ENCODE peak calls at places on chromosome 10, in nine cellular contexts. One of them, this sample, is unnamed.

GRCh38 chr10:132065491-132066105 is at the start of gene JAKMIP3:
- DNase-seq in stomach: peak; percentile 35
- DNase-seq in Panc1: peak; percentile 4
- DNase-seq in spleen: no peak
- DNase-seq in breast epithelium: no peak
- DNase-seq in upper lobe of left lung: peak; percentile 52
- DNase-seq in HCT116: no peak
- DNase-seq in GM23338: peak; percentile 68
- DNase-seq in transverse colon: peak; percentile 32
- DNase-seq in this sample: peak; percentile 89

GRCh38 chr10:92068900-92069299 is 145.3 kb downstream of the BTAF1 start:
- DNase-seq in GM23338: no peak
- DNase-seq in transverse colon: no peak
- DNase-seq in breast epithelium: no peak
- DNase-seq in Panc1: no peak
- DNase-seq in spleen: no peak
- DNase-seq in stomach: no peak
- DNase-seq in HCT116: no peak
- DNase-seq in upper lobe of left lung: no peak
- DNase-seq in this sample: no peak

GRCh38 chr10:20407421-20407820 is 489.7 kb downstream of the NEBL start:
- DNase-seq in upper lobe of left lung: no peak
- DNase-seq in GM23338: no peak
- DNase-seq in Panc1: no peak
- DNase-seq in stomach: no peak
- DNase-seq in transverse colon: no peak
- DNase-seq in HCT116: no peak
- DNase-seq in spleen: no peak
- DNase-seq in breast epithelium: no peak
- DNase-seq in this sample: no peak

GRCh38 chr10:62584216-62584615 is 210.0 kb downstream of the ZNF365 start:
- DNase-seq in upper lobe of left lung: no peak
- DNase-seq in GM23338: no peak
- DNase-seq in transverse colon: no peak
- DNase-seq in breast epithelium: no peak
- DNase-seq in HCT116: no peak
- DNase-seq in Panc1: no peak
- DNase-seq in spleen: no peak
- DNase-seq in stomach: no peak
- DNase-seq in this sample: no peak

GRCh38 chr10:14688606-14689005 is 86.1 kb downstream of the FAM107B start:
- DNase-seq in Panc1: no peak
- DNase-seq in upper lobe of left lung: no peak
- DNase-seq in spleen: no peak
- DNase-seq in stomach: no peak
- DNase-seq in transverse colon: no peak
- DNase-seq in HCT116: no peak
- DNase-seq in breast epithelium: no peak
- DNase-seq in GM23338: no peak
- DNase-seq in this sample: no peak

GRCh38 chr10:60666221-60666620 is 112.1 kb upstream of the CDK1 start:
- DNase-seq in transverse colon: no peak
- DNase-seq in spleen: no peak
- DNase-seq in HCT116: no peak
- DNase-seq in breast epithelium: no peak
- DNase-seq in Panc1: no peak
- DNase-seq in GM23338: no peak
- DNase-seq in stomach: no peak
- DNase-seq in upper lobe of left lung: peak; percentile 71
- DNase-seq in this sample: no peak

GRCh38 chr10:127738512-127739424 is 1.8 kb downstream of the FOXI2 start:
- DNase-seq in GM23338: peak; percentile 53
- DNase-seq in spleen: no peak
- DNase-seq in upper lobe of left lung: no peak
- DNase-seq in Panc1: no peak
- DNase-seq in transverse colon: no peak
- DNase-seq in HCT116: no peak
- DNase-seq in stomach: no peak
- DNase-seq in breast epithelium: no peak
- DNase-seq in this sample: no peak

GRCh38 chr10:87966454-87966853 is 103.0 kb downstream of the PTEN start:
- DNase-seq in GM23338: no peak
- DNase-seq in spleen: no peak
- DNase-seq in HCT116: no peak
- DNase-seq in stomach: no peak
- DNase-seq in transverse colon: no peak
- DNase-seq in upper lobe of left lung: no peak
- DNase-seq in Panc1: no peak
- DNase-seq in breast epithelium: no peak
- DNase-seq in this sample: no peak

GRCh38 chr10:46282460-46283216 is 4.2 kb upstream of the ANTXRL start:
- DNase-seq in spleen: peak; percentile 96
- DNase-seq in HCT116: peak; percentile 27
- DNase-seq in Panc1: no peak
- DNase-seq in stomach: peak; percentile 80
- DNase-seq in breast epithelium: peak; percentile 62
- DNase-seq in GM23338: peak; percentile 59
- DNase-seq in upper lobe of left lung: peak; percentile 88
- DNase-seq in transverse colon: peak; percentile 81
- DNase-seq in this sample: peak; percentile 91

GRCh38 chr10:77101416-77101815 is 536.2 kb downstream of the KCNMA1 start:
- DNase-seq in spleen: no peak
- DNase-seq in HCT116: no peak
- DNase-seq in Panc1: no peak
- DNase-seq in breast epithelium: no peak
- DNase-seq in transverse colon: no peak
- DNase-seq in GM23338: no peak
- DNase-seq in stomach: no peak
- DNase-seq in upper lobe of left lung: no peak
- DNase-seq in this sample: no peak

GRCh38 chr10:63633677-63634487 is 112.7 kb downstream of the REEP3 start:
- DNase-seq in Panc1: peak; percentile 36
- DNase-seq in stomach: no peak
- DNase-seq in transverse colon: no peak
- DNase-seq in breast epithelium: no peak
- DNase-seq in upper lobe of left lung: no peak
- DNase-seq in HCT116: peak; percentile 57
- DNase-seq in spleen: no peak
- DNase-seq in GM23338: peak; percentile 62
- DNase-seq in this sample: no peak

DNA sequence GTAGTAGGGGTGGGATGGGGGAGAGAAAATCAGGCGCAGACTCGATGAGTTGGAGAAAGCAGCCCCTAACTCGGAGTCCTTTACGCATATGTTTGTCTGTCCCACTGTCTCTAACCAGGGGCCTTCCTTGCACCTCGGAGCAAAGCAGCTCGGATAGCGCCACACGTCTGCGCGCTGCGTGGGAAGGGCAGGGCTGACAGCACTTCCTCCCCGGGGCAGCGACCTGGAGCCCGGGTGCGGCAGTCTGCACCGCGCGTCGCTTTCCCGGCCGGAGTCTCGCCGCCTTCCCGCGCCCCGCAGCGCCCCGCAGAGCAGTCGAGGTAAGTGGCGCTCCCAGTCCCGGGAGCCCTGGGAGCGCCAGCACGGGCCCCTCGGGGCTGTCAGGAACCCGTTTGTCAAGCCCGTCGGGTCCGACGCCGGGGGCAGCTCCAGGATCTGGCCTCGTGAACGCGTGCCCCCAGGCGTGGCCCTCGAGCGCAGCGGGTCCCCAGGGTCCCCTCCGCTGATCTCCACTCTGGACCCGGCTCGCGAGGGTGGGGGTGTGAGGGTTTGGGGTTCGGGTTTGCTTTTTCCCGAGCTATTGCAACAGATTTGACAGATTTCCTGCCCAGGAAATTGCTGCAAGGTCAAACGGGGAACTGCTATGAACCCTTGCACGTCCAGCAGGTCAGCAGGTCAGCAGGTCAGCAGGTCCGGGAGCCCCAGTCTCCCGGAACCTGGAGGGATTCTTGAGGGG is 561 bp downstream of the APBB1IP start:
- DNase-seq in HCT116: no peak
- DNase-seq in breast epithelium: no peak
- DNase-seq in transverse colon: peak; percentile 31
- DNase-seq in stomach: no peak
- DNase-seq in GM23338: peak; percentile 61
- DNase-seq in spleen: peak; percentile 94
- DNase-seq in Panc1: no peak
- DNase-seq in upper lobe of left lung: peak; percentile 49
- DNase-seq in this sample: peak; percentile 63
- H3K4me3 ChIP-seq in HCT116: no peak overlapping the region
- H3K4me3 ChIP-seq in breast epithelium: peak overlapping the region; percentile 67
- H3K4me3 ChIP-seq in transverse colon: peak overlapping the region; percentile 32
- H3K4me3 ChIP-seq in stomach: peak overlapping the region; percentile 50
- H3K4me3 ChIP-seq in GM23338: peak overlapping the region; percentile 63
- H3K4me3 ChIP-seq in spleen: peak overlapping the region; percentile 62
- H3K4me3 ChIP-seq in Panc1: no peak overlapping the region
- H3K4me3 ChIP-seq in upper lobe of left lung: peak overlapping the region; percentile 57
- H3K4me3 ChIP-seq in this sample: peak overlapping the region; percentile 38

GRCh38 chr10:5447071-5447470 is 34.7 kb downstream of the NET1 start:
- DNase-seq in HCT116: no peak
- DNase-seq in GM23338: no peak
- DNase-seq in transverse colon: no peak
- DNase-seq in stomach: no peak
- DNase-seq in upper lobe of left lung: no peak
- DNase-seq in Panc1: no peak
- DNase-seq in spleen: no peak
- DNase-seq in breast epithelium: no peak
- DNase-seq in this sample: no peak

GRCh38 chr10:5446390-5446926 is 34.1 kb downstream of the NET1 start:
- DNase-seq in stomach: peak; percentile 97
- DNase-seq in GM23338: peak; percentile 97
- DNase-seq in spleen: peak; percentile 95
- DNase-seq in HCT116: peak; percentile 52
- DNase-seq in breast epithelium: peak; percentile 90
- DNase-seq in Panc1: peak; percentile 45
- DNase-seq in upper lobe of left lung: peak; percentile 98
- DNase-seq in transverse colon: peak; percentile 97
- DNase-seq in this sample: peak; percentile 97

GRCh38 chr10:5448333-5449048 is 36.1 kb downstream of the NET1 start:
- DNase-seq in transverse colon: no peak
- DNase-seq in GM23338: no peak
- DNase-seq in spleen: no peak
- DNase-seq in Panc1: no peak
- DNase-seq in stomach: no peak
- DNase-seq in HCT116: no peak
- DNase-seq in upper lobe of left lung: no peak
- DNase-seq in breast epithelium: no peak
- DNase-seq in this sample: no peak

GRCh38 chr10:5449227-5449626 is 36.9 kb downstream of the NET1 start:
- DNase-seq in breast epithelium: no peak
- DNase-seq in upper lobe of left lung: no peak
- DNase-seq in spleen: no peak
- DNase-seq in HCT116: no peak
- DNase-seq in stomach: no peak
- DNase-seq in transverse colon: no peak
- DNase-seq in Panc1: no peak
- DNase-seq in GM23338: no peak
- DNase-seq in this sample: no peak

GRCh38 chr10:5447611-5448071 is 35.3 kb downstream of the NET1 start:
- DNase-seq in Panc1: no peak
- DNase-seq in GM23338: no peak
- DNase-seq in upper lobe of left lung: no peak
- DNase-seq in HCT116: no peak
- DNase-seq in spleen: no peak
- DNase-seq in breast epithelium: no peak
- DNase-seq in stomach: no peak
- DNase-seq in transverse colon: no peak
- DNase-seq in this sample: no peak
- TF ChIP-seq POLR2AphosphoS5 in Panc1: no peak
- TF ChIP-seq POLR2AphosphoS5 in GM23338: no peak
- TF ChIP-seq POLR2AphosphoS5 in upper lobe of left lung: no peak
- TF ChIP-seq POLR2AphosphoS5 in HCT116: no peak
- TF ChIP-seq POLR2AphosphoS5 in spleen: no peak
- TF ChIP-seq POLR2AphosphoS5 in breast epithelium: no peak
- TF ChIP-seq POLR2AphosphoS5 in stomach: no peak
- TF ChIP-seq POLR2AphosphoS5 in transverse colon: peak; percentile 66
- TF ChIP-seq POLR2AphosphoS5 in this sample: no peak

GRCh38 chr10:33227489-33227888 is 107.0 kb downstream of the NRP1 start:
- DNase-seq in GM23338: no peak
- DNase-seq in upper lobe of left lung: no peak
- DNase-seq in stomach: no peak
- DNase-seq in breast epithelium: no peak
- DNase-seq in spleen: no peak
- DNase-seq in Panc1: no peak
- DNase-seq in HCT116: no peak
- DNase-seq in transverse colon: no peak
- DNase-seq in this sample: no peak

GRCh38 chr10:33229944-33230267 is 104.6 kb downstream of the NRP1 start:
- DNase-seq in transverse colon: no peak
- DNase-seq in HCT116: no peak
- DNase-seq in GM23338: peak; percentile 15
- DNase-seq in breast epithelium: no peak
- DNase-seq in Panc1: no peak
- DNase-seq in spleen: no peak
- DNase-seq in upper lobe of left lung: no peak
- DNase-seq in stomach: no peak
- DNase-seq in this sample: no peak

GRCh38 chr10:33229252-33229943 is 105.1 kb downstream of the NRP1 start:
- DNase-seq in GM23338: no peak
- DNase-seq in breast epithelium: no peak
- DNase-seq in HCT116: no peak
- DNase-seq in upper lobe of left lung: no peak
- DNase-seq in stomach: no peak
- DNase-seq in spleen: no peak
- DNase-seq in transverse colon: no peak
- DNase-seq in Panc1: no peak
- DNase-seq in this sample: no peak

GRCh38 chr10:33231621-33232350 is 102.7 kb downstream of the NRP1 start:
- DNase-seq in stomach: no peak
- DNase-seq in spleen: no peak
- DNase-seq in Panc1: no peak
- DNase-seq in breast epithelium: no peak
- DNase-seq in upper lobe of left lung: no peak
- DNase-seq in transverse colon: no peak
- DNase-seq in HCT116: no peak
- DNase-seq in GM23338: no peak
- DNase-seq in this sample: no peak

DNA sequence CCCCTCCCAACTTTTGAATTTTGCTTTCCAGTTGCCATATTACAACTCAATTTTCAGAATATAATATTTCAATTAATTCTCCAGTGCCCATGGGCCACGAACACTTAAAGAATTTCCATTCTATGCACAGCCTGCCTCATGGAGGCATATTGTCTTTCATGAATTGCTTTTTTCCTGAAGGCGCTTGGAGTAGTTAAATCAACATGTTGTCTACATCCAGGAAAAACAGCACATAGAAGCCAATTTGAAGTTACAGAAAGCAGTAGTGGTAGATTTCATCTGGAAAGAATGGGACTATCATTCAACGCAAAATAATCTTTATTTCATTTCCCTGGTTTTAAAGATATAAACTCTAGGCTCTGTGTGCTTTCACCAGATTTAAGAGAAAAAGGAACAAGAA is 106.0 kb downstream of the NRP1 start:
- DNase-seq in stomach: no peak
- DNase-seq in Panc1: no peak
- DNase-seq in HCT116: no peak
- DNase-seq in transverse colon: no peak
- DNase-seq in spleen: no peak
- DNase-seq in upper lobe of left lung: no peak
- DNase-seq in GM23338: no peak
- DNase-seq in breast epithelium: no peak
- DNase-seq in this sample: no peak
- H3K4me1 ChIP-seq in stomach: peaks cover 7% of the 10 kb centered on the region
- H3K4me1 ChIP-seq in Panc1: peaks cover 17% of the 10 kb centered on the region
- H3K4me1 ChIP-seq in HCT116: no peaks in the 10 kb centered on the region
- H3K4me1 ChIP-seq in transverse colon: no peaks in the 10 kb centered on the region
- H3K4me1 ChIP-seq in spleen: no peaks in the 10 kb centered on the region
- H3K4me1 ChIP-seq in upper lobe of left lung: peaks cover 21% of the 10 kb centered on the region
- H3K4me1 ChIP-seq in GM23338: peaks cover 8% of the 10 kb centered on the region
- H3K4me1 ChIP-seq in breast epithelium: no peaks in the 10 kb centered on the region
- H3K4me1 ChIP-seq in this sample: no peaks in the 10 kb centered on the region

GRCh38 chr10:75226055-75226454 is 9.7 kb downstream of the COMTD1 start:
- DNase-seq in transverse colon: no peak
- DNase-seq in breast epithelium: no peak
- DNase-seq in spleen: no peak
- DNase-seq in Panc1: no peak
- DNase-seq in GM23338: no peak
- DNase-seq in HCT116: no peak
- DNase-seq in stomach: no peak
- DNase-seq in upper lobe of left lung: no peak
- DNase-seq in this sample: no peak
- H3K4me3 ChIP-seq in transverse colon: no peak overlapping the region
- H3K4me3 ChIP-seq in breast epithelium: peak overlapping the region; percentile 39
- H3K4me3 ChIP-seq in spleen: no peak overlapping the region
- H3K4me3 ChIP-seq in Panc1: no peak overlapping the region
- H3K4me3 ChIP-seq in GM23338: peak overlapping the region; percentile 17
- H3K4me3 ChIP-seq in HCT116: no peak overlapping the region
- H3K4me3 ChIP-seq in stomach: no peak overlapping the region
- H3K4me3 ChIP-seq in upper lobe of left lung: no peak overlapping the region
- H3K4me3 ChIP-seq in this sample: no peak overlapping the region

This sample was measured in sigmoid colon.